ENCODE peak calls at places on chromosomes 16 and 17, in four cellular contexts. A is head of caudate nucleus; F is stimulated activated CD4-positive, alpha-beta T cell treated with anti-CD3 and anti-CD28 coated beads, Interleukin-15, amount 100 ng/mL, for 1 hour; H is HFF-Myc. R is an unnamed sample.
A peak's percentile ranks its signal among the peaks of the same experiment; 100 is the strongest.

GRCh38 chr17:77370536-77370935 is 229.8 kb downstream of the SEC14L1 start:
- DNase-seq in A (no peak), F (no peak), H (no peak), R (no peak)

GRCh38 chr16:35255186-35255803 is 1795.9 kb downstream of the TP53TG3F start:
- DNase-seq in A (no peak), F (no peak), H (no peak), R (no peak)

GRCh38 chr16:48158296-48158695 is 2.5 kb upstream of the ABCC12 start:
- DNase-seq in A (no peak), F (no peak), H (no peak), R (no peak)

GRCh38 chr17:44214896-44215295 is 4.6 kb downstream of the UBTF start:
- DNase-seq in A (no peak), F (no peak), H (no peak), R (no peak)

GRCh38 chr16:84086357-84086756 is 30.4 kb downstream of the MBTPS1 start:
- DNase-seq in A (no peak), F (no peak), H (no peak), R (no peak)

GRCh38 chr16:85554114-85554790 is 58.9 kb upstream of the GSE1 start:
- DNase-seq in A (peak; percentile 43), F (peak; percentile 36), H (peak; percentile 77), R (no peak)

GRCh38 chr16:88759245-88759975 is 25.6 kb downstream of the PIEZO1 start:
- DNase-seq in A (no peak), F (peak; percentile 30), H (no peak), R (no peak)

GRCh38 chr17:37273419-37274051 is 102.2 kb upstream of the C17orf78 start:
- DNase-seq in A (no peak), F (no peak), H (peak; percentile 7), R (no peak)

GRCh38 chr17:47808830-47809480 is 12.6 kb downstream of the OSBPL7 start:
- DNase-seq in A (no peak), F (no peak), H (no peak), R (no peak)

GRCh38 chr17:73932216-73932749 is 271.2 kb upstream of the RPL38 start:
- DNase-seq in A (no peak), F (no peak), H (no peak), R (no peak)

GRCh38 chr16:85153656-85154091 is 41.4 kb upstream of the CIBAR2 start:
- DNase-seq in A (no peak), F (no peak), H (no peak), R (no peak)

GRCh38 chr16:88771294-88771772 is 13.7 kb downstream of the PIEZO1 start:
- DNase-seq in A (no peak), F (no peak), H (no peak), R (no peak)

GRCh38 chr17:1907818-1908698 is 78.3 kb downstream of the RPA1 start:
- DNase-seq in A (no peak), F (no peak), H (no peak), R (no peak)

R was measured in breast epithelium.